ENCODE peak calls at places on chromosomes 13 and 19, in five cellular contexts. One of them, this sample, is unnamed.

GRCh38 chr19:45508931-45509691 is 1.8 kb downstream of the VASP start:
- DNase-seq in fibroblast of lung: peak; percentile 79
- DNase-seq in keratinocyte: no peak
- DNase-seq in DND-41: peak; percentile 52
- DNase-seq in astrocyte: peak; percentile 64
- DNase-seq in this sample: no peak

GRCh38 chr13:113859311-113860050 is 4.4 kb downstream of the GAS6 start:
- DNase-seq in astrocyte: no peak
- DNase-seq in keratinocyte: no peak
- DNase-seq in DND-41: peak; percentile 0
- DNase-seq in fibroblast of lung: no peak
- DNase-seq in this sample: no peak

GRCh38 chr13:112984954-112985802 is 16.2 kb downstream of the MCF2L start:
- DNase-seq in astrocyte: no peak
- DNase-seq in keratinocyte: no peak
- DNase-seq in DND-41: no peak
- DNase-seq in fibroblast of lung: no peak
- DNase-seq in this sample: no peak

GRCh38 chr13:111328111-111328802 is 7.8 kb downstream of the TEX29 start:
- DNase-seq in fibroblast of lung: no peak
- DNase-seq in astrocyte: no peak
- DNase-seq in keratinocyte: no peak
- DNase-seq in DND-41: no peak
- DNase-seq in this sample: peak; percentile 38

GRCh38 chr13:99370476-99371272 is 63.5 kb upstream of the GPR183 start:
- DNase-seq in DND-41: no peak
- DNase-seq in astrocyte: no peak
- DNase-seq in keratinocyte: no peak
- DNase-seq in fibroblast of lung: no peak
- DNase-seq in this sample: no peak

GRCh38 chr13:39505151-39505550 is 97.8 kb downstream of the LHFPL6 start:
- DNase-seq in astrocyte: no peak
- DNase-seq in fibroblast of lung: no peak
- DNase-seq in keratinocyte: no peak
- DNase-seq in DND-41: no peak
- DNase-seq in this sample: no peak

GRCh38 chr13:112709825-112710783 is 20.3 kb downstream of the ATP11A start:
- DNase-seq in fibroblast of lung: no peak
- DNase-seq in keratinocyte: no peak
- DNase-seq in DND-41: no peak
- DNase-seq in astrocyte: no peak
- DNase-seq in this sample: no peak

GRCh38 chr13:113117335-113117872 is 5.2 kb upstream of the F10 start:
- DNase-seq in fibroblast of lung: no peak
- DNase-seq in astrocyte: no peak
- DNase-seq in DND-41: no peak
- DNase-seq in keratinocyte: no peak
- DNase-seq in this sample: no peak

GRCh38 chr19:42965204-42965603 is 28.2 kb upstream of the PSG7 start:
- DNase-seq in DND-41: no peak
- DNase-seq in astrocyte: peak; percentile 79
- DNase-seq in fibroblast of lung: peak; percentile 84
- DNase-seq in keratinocyte: no peak
- DNase-seq in this sample: no peak

GRCh38 chr13:35345992-35346391 is 130.5 kb downstream of the MAB21L1 start:
- DNase-seq in fibroblast of lung: no peak
- DNase-seq in astrocyte: no peak
- DNase-seq in DND-41: no peak
- DNase-seq in keratinocyte: no peak
- DNase-seq in this sample: no peak

GRCh38 chr13:90868321-90868920 is 479.1 kb upstream of the MIR17HG start:
- DNase-seq in astrocyte: peak; percentile 10
- DNase-seq in keratinocyte: no peak
- DNase-seq in DND-41: no peak
- DNase-seq in fibroblast of lung: peak; percentile 7
- DNase-seq in this sample: no peak

GRCh38 chr19:13689050-13689449 is 75.3 kb upstream of the MRI1 start:
- DNase-seq in fibroblast of lung: peak; percentile 25
- DNase-seq in keratinocyte: no peak
- DNase-seq in DND-41: peak; percentile 36
- DNase-seq in astrocyte: peak; percentile 10
- DNase-seq in this sample: peak; percentile 60

GRCh38 chr19:43476606-43477005 is 11.2 kb upstream of the LYPD3 start:
- DNase-seq in fibroblast of lung: peak; percentile 84
- DNase-seq in astrocyte: peak; percentile 85
- DNase-seq in keratinocyte: no peak
- DNase-seq in DND-41: no peak
- DNase-seq in this sample: no peak

GRCh38 chr19:35462476-35462953 is 14.5 kb downstream of the FFAR2 start:
- DNase-seq in fibroblast of lung: no peak
- DNase-seq in DND-41: peak; percentile 74
- DNase-seq in astrocyte: no peak
- DNase-seq in keratinocyte: no peak
- DNase-seq in this sample: no peak

GRCh38 chr19:50358483-50359431 is 6.7 kb downstream of the NAPSA start:
- DNase-seq in fibroblast of lung: peak; percentile 12
- DNase-seq in DND-41: peak; percentile 36
- DNase-seq in astrocyte: no peak
- DNase-seq in keratinocyte: no peak
- DNase-seq in this sample: no peak

GRCh38 chr13:27171244-27171829 is at the start of gene USP12:
- DNase-seq in DND-41: peak; percentile 46
- DNase-seq in astrocyte: no peak
- DNase-seq in keratinocyte: no peak
- DNase-seq in fibroblast of lung: peak; percentile 24
- DNase-seq in this sample: peak; percentile 76

GRCh38 chr13:26168835-26169234 is 53.3 kb downstream of the RNF6 start:
- DNase-seq in fibroblast of lung: no peak
- DNase-seq in DND-41: peak; percentile 52
- DNase-seq in keratinocyte: no peak
- DNase-seq in astrocyte: no peak
- DNase-seq in this sample: no peak

GRCh38 chr19:57802269-57802668 is 12.4 kb downstream of the ZNF552 start:
- DNase-seq in DND-41: no peak
- DNase-seq in keratinocyte: no peak
- DNase-seq in fibroblast of lung: no peak
- DNase-seq in astrocyte: no peak
- DNase-seq in this sample: no peak

GRCh38 chr13:113307491-113307890 is 10.5 kb downstream of the LAMP1 start:
- DNase-seq in keratinocyte: no peak
- DNase-seq in DND-41: no peak
- DNase-seq in fibroblast of lung: peak; percentile 31
- DNase-seq in astrocyte: peak; percentile 23
- DNase-seq in this sample: no peak

GRCh38 chr19:17720487-17720839 is 1.2 kb downstream of the MAP1S start:
- DNase-seq in DND-41: peak; percentile 12
- DNase-seq in fibroblast of lung: no peak
- DNase-seq in keratinocyte: no peak
- DNase-seq in astrocyte: no peak
- DNase-seq in this sample: no peak

GRCh38 chr19:31231181-31231580 is 118.1 kb downstream of the TSHZ3 start:
- DNase-seq in keratinocyte: no peak
- DNase-seq in fibroblast of lung: peak; percentile 87
- DNase-seq in DND-41: no peak
- DNase-seq in astrocyte: peak; percentile 85
- DNase-seq in this sample: no peak

GRCh38 chr13:51539887-51540286 is 44.4 kb upstream of the WDFY2 start:
- DNase-seq in fibroblast of lung: no peak
- DNase-seq in DND-41: no peak
- DNase-seq in astrocyte: no peak
- DNase-seq in keratinocyte: no peak
- DNase-seq in this sample: no peak

GRCh38 chr19:17796013-17796837 is 1.3 kb downstream of the B3GNT3 start:
- DNase-seq in keratinocyte: no peak
- DNase-seq in fibroblast of lung: no peak
- DNase-seq in DND-41: no peak
- DNase-seq in astrocyte: no peak
- DNase-seq in this sample: no peak

GRCh38 chr19:16022681-16023557 is 53.4 kb upstream of the TPM4 start:
- DNase-seq in astrocyte: no peak
- DNase-seq in DND-41: no peak
- DNase-seq in keratinocyte: no peak
- DNase-seq in fibroblast of lung: no peak
- DNase-seq in this sample: no peak

GRCh38 chr19:16022251-16022650 is 54.0 kb upstream of the TPM4 start:
- DNase-seq in DND-41: no peak
- DNase-seq in keratinocyte: no peak
- DNase-seq in fibroblast of lung: no peak
- DNase-seq in astrocyte: no peak
- DNase-seq in this sample: no peak

GRCh38 chr19:16024266-16025107 is 51.8 kb upstream of the TPM4 start:
- DNase-seq in keratinocyte: no peak
- DNase-seq in astrocyte: no peak
- DNase-seq in fibroblast of lung: no peak
- DNase-seq in DND-41: no peak
- DNase-seq in this sample: no peak

GRCh38 chr19:16021796-16022195 is 54.5 kb upstream of the TPM4 start:
- DNase-seq in fibroblast of lung: no peak
- DNase-seq in astrocyte: no peak
- DNase-seq in keratinocyte: no peak
- DNase-seq in DND-41: no peak
- DNase-seq in this sample: no peak

DNA sequence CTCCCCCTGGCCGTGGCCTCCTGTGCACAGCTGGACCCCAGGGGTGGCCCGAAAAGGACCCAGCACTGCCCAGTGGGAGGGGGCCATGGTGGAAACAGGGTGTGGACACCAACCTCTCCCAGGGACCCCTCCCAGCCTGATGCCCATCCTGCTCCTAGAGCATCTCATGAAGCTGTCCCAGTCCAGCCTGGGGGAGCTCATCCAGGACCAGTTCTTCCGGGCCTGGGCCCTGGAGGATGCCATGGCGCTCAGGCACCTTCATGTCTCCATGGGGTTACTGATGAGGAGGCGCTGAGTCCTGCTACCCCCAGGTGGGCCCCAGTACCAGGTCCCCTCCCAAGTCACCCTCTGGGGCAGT is 52.8 kb upstream of the TPM4 start:
- DNase-seq in astrocyte: no peak
- DNase-seq in keratinocyte: no peak
- DNase-seq in DND-41: no peak
- DNase-seq in fibroblast of lung: no peak
- DNase-seq in this sample: no peak
- TF ChIP-seq EZH2 in astrocyte: no peak
- TF ChIP-seq EZH2 in keratinocyte: no peak
- TF ChIP-seq EZH2 in DND-41: no peak
- TF ChIP-seq EZH2 in fibroblast of lung: no peak
- TF ChIP-seq EZH2 in this sample: no peak

GRCh38 chr19:52020506-52020905 is 7.7 kb downstream of the ZNF614 start:
- DNase-seq in fibroblast of lung: no peak
- DNase-seq in keratinocyte: no peak
- DNase-seq in astrocyte: no peak
- DNase-seq in DND-41: no peak
- DNase-seq in this sample: no peak
- TF ChIP-seq EZH2 in fibroblast of lung: no peak
- TF ChIP-seq EZH2 in keratinocyte: no peak
- TF ChIP-seq EZH2 in astrocyte: no peak
- TF ChIP-seq EZH2 in DND-41: no peak
- TF ChIP-seq EZH2 in this sample: no peak

GRCh38 chr19:18893573-18894253 is 2.2 kb downstream of the CERS1 start:
- DNase-seq in fibroblast of lung: no peak
- DNase-seq in astrocyte: no peak
- DNase-seq in DND-41: no peak
- DNase-seq in keratinocyte: no peak
- DNase-seq in this sample: no peak

GRCh38 chr19:18895828-18896341 is at the start of gene CERS1:
- DNase-seq in fibroblast of lung: peak; percentile 27
- DNase-seq in astrocyte: no peak
- DNase-seq in keratinocyte: no peak
- DNase-seq in DND-41: no peak
- DNase-seq in this sample: no peak

GRCh38 chr19:18895038-18895827 is 725 bp downstream of the CERS1 start:
- DNase-seq in astrocyte: no peak
- DNase-seq in keratinocyte: no peak
- DNase-seq in fibroblast of lung: peak; percentile 27
- DNase-seq in DND-41: no peak
- DNase-seq in this sample: no peak

GRCh38 chr19:18896421-18896841 is 473 bp upstream of the CERS1 start:
- DNase-seq in fibroblast of lung: peak; percentile 13
- DNase-seq in DND-41: no peak
- DNase-seq in keratinocyte: no peak
- DNase-seq in astrocyte: no peak
- DNase-seq in this sample: peak; percentile 69

DNA sequence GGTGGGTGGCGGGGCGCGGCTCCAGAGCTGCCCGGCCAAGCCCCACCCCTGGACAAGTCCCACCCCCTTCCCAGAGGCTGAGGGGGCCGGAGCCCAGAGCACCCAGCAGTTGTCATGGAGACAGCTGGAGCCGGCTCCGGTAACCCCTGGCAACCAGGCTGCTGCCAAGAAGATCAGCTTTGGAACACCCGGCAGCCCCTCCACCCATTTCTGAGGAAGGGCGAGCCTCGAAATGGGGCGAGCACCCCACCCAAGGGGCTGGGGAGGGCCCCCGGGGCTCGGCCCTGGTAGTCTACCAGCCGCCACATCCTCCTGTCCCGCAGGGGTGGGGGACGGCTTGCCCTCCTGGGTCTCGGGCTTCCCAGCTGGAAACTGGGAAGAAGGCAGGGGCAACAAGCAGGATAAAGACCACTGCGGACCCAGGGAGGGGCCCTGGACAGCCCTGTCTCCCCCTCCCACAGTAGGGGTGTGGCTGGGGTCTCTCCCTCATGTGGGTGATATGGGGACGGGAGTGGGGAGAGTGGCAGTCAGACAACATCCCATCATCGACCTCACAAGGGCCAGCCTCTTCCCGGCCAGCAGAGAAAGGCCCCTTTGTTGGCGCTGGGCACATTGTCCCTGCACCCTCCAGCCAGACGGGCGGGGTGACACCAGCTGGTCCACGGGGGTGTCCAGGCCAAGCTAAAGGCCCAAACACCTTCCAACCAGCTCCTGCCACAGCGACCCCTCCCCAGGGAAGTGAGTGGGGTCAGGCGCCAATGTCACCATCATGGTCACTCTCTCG is 1.5 kb downstream of the CERS1 start:
- DNase-seq in keratinocyte: no peak
- DNase-seq in astrocyte: peak; percentile 30
- DNase-seq in fibroblast of lung: peak; percentile 62
- DNase-seq in DND-41: no peak
- DNase-seq in this sample: no peak
- TF ChIP-seq EZH2 in keratinocyte: no peak
- TF ChIP-seq EZH2 in astrocyte: peak; percentile 3
- TF ChIP-seq EZH2 in fibroblast of lung: peak; percentile 74
- TF ChIP-seq EZH2 in DND-41: no peak
- TF ChIP-seq EZH2 in this sample: no peak

GRCh38 chr13:28533441-28534166 is 38.7 kb upstream of the FLT1 start:
- DNase-seq in keratinocyte: no peak
- DNase-seq in fibroblast of lung: no peak
- DNase-seq in astrocyte: no peak
- DNase-seq in DND-41: no peak
- DNase-seq in this sample: no peak

GRCh38 chr13:28531956-28532225 is 37.0 kb upstream of the FLT1 start:
- DNase-seq in fibroblast of lung: no peak
- DNase-seq in astrocyte: no peak
- DNase-seq in keratinocyte: no peak
- DNase-seq in DND-41: no peak
- DNase-seq in this sample: no peak

GRCh38 chr13:28533049-28533436 is 38.1 kb upstream of the FLT1 start:
- DNase-seq in keratinocyte: no peak
- DNase-seq in fibroblast of lung: no peak
- DNase-seq in DND-41: no peak
- DNase-seq in astrocyte: no peak
- DNase-seq in this sample: no peak

GRCh38 chr13:28531195-28531955 is 36.4 kb upstream of the FLT1 start:
- DNase-seq in fibroblast of lung: peak; percentile 16
- DNase-seq in keratinocyte: no peak
- DNase-seq in DND-41: no peak
- DNase-seq in astrocyte: no peak
- DNase-seq in this sample: peak; percentile 81

GRCh38 chr13:28532226-28533048 is 37.5 kb upstream of the FLT1 start:
- DNase-seq in astrocyte: no peak
- DNase-seq in DND-41: no peak
- DNase-seq in keratinocyte: no peak
- DNase-seq in fibroblast of lung: no peak
- DNase-seq in this sample: no peak
- TF ChIP-seq EZH2 in astrocyte: no peak
- TF ChIP-seq EZH2 in DND-41: no peak
- TF ChIP-seq EZH2 in keratinocyte: peak; percentile 94
- TF ChIP-seq EZH2 in fibroblast of lung: peak; percentile 42
- TF ChIP-seq EZH2 in this sample: peak; percentile 53